ENCODE peak calls at places on chromosomes 1 and 21, in seven cellular contexts. One of them, this sample, is unnamed.
A peak's percentile ranks its signal among the peaks of the same experiment; 100 is the strongest.

GRCh38 chr1:243559575-243560172 is 290.4 kb downstream of the AKT3 start:
- DNase-seq in esophagus squamous epithelium: no peak
- DNase-seq in A549: peak; percentile 47
- DNase-seq in ovary: no peak
- DNase-seq in right lobe of liver: no peak
- DNase-seq in prostate gland: no peak
- DNase-seq in lower leg skin: no peak
- DNase-seq in this sample: no peak

GRCh38 chr1:117686907-117687306 is 81.1 kb downstream of the TENT5C start:
- DNase-seq in ovary: peak; percentile 68
- DNase-seq in right lobe of liver: no peak
- DNase-seq in lower leg skin: no peak
- DNase-seq in esophagus squamous epithelium: no peak
- DNase-seq in prostate gland: no peak
- DNase-seq in A549: peak; percentile 7
- DNase-seq in this sample: no peak

GRCh38 chr1:154837679-154838171 is 32.4 kb downstream of the KCNN3 start:
- DNase-seq in prostate gland: no peak
- DNase-seq in esophagus squamous epithelium: no peak
- DNase-seq in right lobe of liver: no peak
- DNase-seq in lower leg skin: no peak
- DNase-seq in ovary: peak; percentile 77
- DNase-seq in A549: no peak
- DNase-seq in this sample: no peak

GRCh38 chr1:205504311-205505075 is at the start of gene CDK18:
- DNase-seq in prostate gland: peak; percentile 86
- DNase-seq in ovary: peak; percentile 80
- DNase-seq in A549: no peak
- DNase-seq in lower leg skin: peak; percentile 52
- DNase-seq in right lobe of liver: peak; percentile 89
- DNase-seq in esophagus squamous epithelium: no peak
- DNase-seq in this sample: peak; percentile 80

GRCh38 chr1:6776389-6776788 is 8.9 kb upstream of the CAMTA1 start:
- DNase-seq in prostate gland: no peak
- DNase-seq in lower leg skin: no peak
- DNase-seq in right lobe of liver: no peak
- DNase-seq in ovary: no peak
- DNase-seq in esophagus squamous epithelium: no peak
- DNase-seq in A549: no peak
- DNase-seq in this sample: no peak

GRCh38 chr1:185719021-185719420 is 15.2 kb upstream of the HMCN1 start:
- DNase-seq in lower leg skin: peak; percentile 51
- DNase-seq in right lobe of liver: peak; percentile 83
- DNase-seq in prostate gland: no peak
- DNase-seq in ovary: no peak
- DNase-seq in esophagus squamous epithelium: no peak
- DNase-seq in A549: peak; percentile 62
- DNase-seq in this sample: peak; percentile 26

GRCh38 chr1:231971397-231972233 is 345.0 kb downstream of the DISC1 start:
- DNase-seq in prostate gland: no peak
- DNase-seq in right lobe of liver: no peak
- DNase-seq in ovary: no peak
- DNase-seq in lower leg skin: no peak
- DNase-seq in esophagus squamous epithelium: no peak
- DNase-seq in A549: no peak
- DNase-seq in this sample: no peak

GRCh38 chr1:26413031-26413430 is 2.4 kb downstream of the LIN28A start:
- DNase-seq in lower leg skin: no peak
- DNase-seq in esophagus squamous epithelium: no peak
- DNase-seq in prostate gland: no peak
- DNase-seq in A549: no peak
- DNase-seq in right lobe of liver: no peak
- DNase-seq in ovary: no peak
- DNase-seq in this sample: no peak

GRCh38 chr1:212692774-212693644 is 6.6 kb downstream of the BATF3 start:
- DNase-seq in esophagus squamous epithelium: no peak
- DNase-seq in ovary: no peak
- DNase-seq in right lobe of liver: no peak
- DNase-seq in lower leg skin: no peak
- DNase-seq in A549: no peak
- DNase-seq in prostate gland: no peak
- DNase-seq in this sample: no peak

GRCh38 chr1:76264642-76265041 is 190.1 kb downstream of the ST6GALNAC3 start:
- DNase-seq in right lobe of liver: no peak
- DNase-seq in A549: no peak
- DNase-seq in esophagus squamous epithelium: no peak
- DNase-seq in ovary: no peak
- DNase-seq in prostate gland: no peak
- DNase-seq in lower leg skin: no peak
- DNase-seq in this sample: no peak

GRCh38 chr21:17513214-17514123 is 626 bp downstream of the CXADR start:
- DNase-seq in esophagus squamous epithelium: no peak
- DNase-seq in prostate gland: peak; percentile 36
- DNase-seq in lower leg skin: no peak
- DNase-seq in right lobe of liver: peak; percentile 62
- DNase-seq in ovary: peak; percentile 10
- DNase-seq in A549: peak; percentile 21
- DNase-seq in this sample: peak; percentile 48

GRCh38 chr1:218521414-218522169 is 176.5 kb downstream of the TGFB2 start:
- DNase-seq in ovary: no peak
- DNase-seq in prostate gland: peak; percentile 19
- DNase-seq in right lobe of liver: peak; percentile 45
- DNase-seq in lower leg skin: peak; percentile 36
- DNase-seq in esophagus squamous epithelium: no peak
- DNase-seq in A549: peak; percentile 59
- DNase-seq in this sample: peak; percentile 75

GRCh38 chr1:21174230-21174629 is 2.5 kb downstream of the EIF4G3 start:
- DNase-seq in esophagus squamous epithelium: no peak
- DNase-seq in right lobe of liver: no peak
- DNase-seq in lower leg skin: no peak
- DNase-seq in prostate gland: no peak
- DNase-seq in ovary: no peak
- DNase-seq in A549: no peak
- DNase-seq in this sample: no peak

GRCh38 chr1:19979494-19979977 is at the start of gene PLA2G2A:
- DNase-seq in prostate gland: no peak
- DNase-seq in esophagus squamous epithelium: no peak
- DNase-seq in A549: no peak
- DNase-seq in lower leg skin: no peak
- DNase-seq in ovary: no peak
- DNase-seq in right lobe of liver: peak; percentile 56
- DNase-seq in this sample: peak; percentile 33

GRCh38 chr1:86429830-86430229 is 5.9 kb downstream of the CLCA2 start:
- DNase-seq in lower leg skin: peak; percentile 88
- DNase-seq in ovary: peak; percentile 48
- DNase-seq in right lobe of liver: no peak
- DNase-seq in A549: peak; percentile 46
- DNase-seq in esophagus squamous epithelium: no peak
- DNase-seq in prostate gland: peak; percentile 47
- DNase-seq in this sample: peak; percentile 25

GRCh38 chr1:48127735-48128685 is 94.5 kb upstream of the SLC5A9 start:
- DNase-seq in A549: no peak
- DNase-seq in right lobe of liver: no peak
- DNase-seq in ovary: no peak
- DNase-seq in lower leg skin: no peak
- DNase-seq in prostate gland: no peak
- DNase-seq in esophagus squamous epithelium: no peak
- DNase-seq in this sample: no peak

GRCh38 chr1:201329286-201329685 is 46.0 kb downstream of the PKP1 start:
- DNase-seq in ovary: no peak
- DNase-seq in A549: no peak
- DNase-seq in lower leg skin: no peak
- DNase-seq in right lobe of liver: no peak
- DNase-seq in prostate gland: no peak
- DNase-seq in esophagus squamous epithelium: no peak
- DNase-seq in this sample: no peak

GRCh38 chr1:9827558-9828185 is 3.9 kb upstream of the CLSTN1 start:
- DNase-seq in esophagus squamous epithelium: no peak
- DNase-seq in A549: no peak
- DNase-seq in ovary: no peak
- DNase-seq in lower leg skin: no peak
- DNase-seq in right lobe of liver: no peak
- DNase-seq in prostate gland: no peak
- DNase-seq in this sample: no peak

GRCh38 chr1:156663178-156663577 is 14.0 kb downstream of the NES start:
- DNase-seq in ovary: no peak
- DNase-seq in prostate gland: no peak
- DNase-seq in esophagus squamous epithelium: no peak
- DNase-seq in right lobe of liver: no peak
- DNase-seq in A549: no peak
- DNase-seq in lower leg skin: no peak
- DNase-seq in this sample: no peak

GRCh38 chr1:153937331-153937730 is 9.2 kb downstream of the DENND4B start:
- DNase-seq in lower leg skin: no peak
- DNase-seq in esophagus squamous epithelium: no peak
- DNase-seq in A549: no peak
- DNase-seq in right lobe of liver: no peak
- DNase-seq in ovary: no peak
- DNase-seq in prostate gland: no peak
- DNase-seq in this sample: no peak

DNA sequence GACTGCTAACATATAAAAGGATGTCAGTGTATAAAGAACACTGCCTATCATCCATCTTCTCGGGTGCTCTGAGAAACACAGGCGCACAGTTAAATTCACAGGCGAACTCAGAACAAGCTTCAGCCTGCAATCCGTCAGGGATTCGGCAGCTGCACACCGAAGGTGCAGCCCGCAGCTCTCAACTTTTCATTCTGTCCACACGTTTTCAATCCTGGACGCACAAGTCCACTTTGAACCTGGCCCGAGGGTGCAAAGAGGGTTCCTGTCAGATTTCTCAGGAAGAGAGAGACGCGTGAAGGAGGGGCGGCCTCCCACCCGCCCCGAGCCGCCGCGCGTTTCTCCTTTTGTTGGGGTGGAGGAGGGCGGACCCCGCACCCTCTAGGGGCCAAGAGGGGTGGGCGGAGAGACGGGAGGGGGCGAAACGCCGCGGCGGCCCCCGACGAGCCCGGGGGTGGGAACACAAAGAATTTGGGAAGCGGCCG is 724 bp downstream of the DOCK7 start:
- DNase-seq in esophagus squamous epithelium: no peak
- DNase-seq in A549: peak; percentile 40
- DNase-seq in prostate gland: peak; percentile 16
- DNase-seq in lower leg skin: peak; percentile 19
- DNase-seq in right lobe of liver: peak; percentile 56
- DNase-seq in ovary: peak; percentile 14
- DNase-seq in this sample: peak; percentile 55
- TF ChIP-seq POLR2A in esophagus squamous epithelium: no peak
- TF ChIP-seq POLR2A in A549: no peak
- TF ChIP-seq POLR2A in prostate gland: no peak
- TF ChIP-seq POLR2A in lower leg skin: no peak
- TF ChIP-seq POLR2A in right lobe of liver: no peak
- TF ChIP-seq POLR2A in ovary: no peak
- TF ChIP-seq POLR2A in this sample: no peak

GRCh38 chr1:18928406-18928805 is 26.1 kb upstream of the ALDH4A1 start:
- DNase-seq in ovary: no peak
- DNase-seq in right lobe of liver: no peak
- DNase-seq in esophagus squamous epithelium: no peak
- DNase-seq in prostate gland: no peak
- DNase-seq in A549: no peak
- DNase-seq in lower leg skin: no peak
- DNase-seq in this sample: no peak

GRCh38 chr1:18927082-18927653 is 24.8 kb upstream of the ALDH4A1 start:
- DNase-seq in prostate gland: no peak
- DNase-seq in lower leg skin: no peak
- DNase-seq in A549: no peak
- DNase-seq in right lobe of liver: no peak
- DNase-seq in ovary: no peak
- DNase-seq in esophagus squamous epithelium: no peak
- DNase-seq in this sample: no peak

GRCh38 chr1:18927654-18928272 is 25.4 kb upstream of the ALDH4A1 start:
- DNase-seq in lower leg skin: no peak
- DNase-seq in esophagus squamous epithelium: no peak
- DNase-seq in prostate gland: no peak
- DNase-seq in ovary: no peak
- DNase-seq in A549: no peak
- DNase-seq in right lobe of liver: no peak
- DNase-seq in this sample: no peak

GRCh38 chr1:18928985-18929384 is 26.6 kb upstream of the ALDH4A1 start:
- DNase-seq in ovary: no peak
- DNase-seq in A549: no peak
- DNase-seq in right lobe of liver: no peak
- DNase-seq in esophagus squamous epithelium: no peak
- DNase-seq in prostate gland: no peak
- DNase-seq in lower leg skin: no peak
- DNase-seq in this sample: no peak

GRCh38 chr1:18926315-18927081 is 24.1 kb upstream of the ALDH4A1 start:
- DNase-seq in ovary: no peak
- DNase-seq in right lobe of liver: no peak
- DNase-seq in A549: peak; percentile 73
- DNase-seq in esophagus squamous epithelium: peak; percentile 43
- DNase-seq in lower leg skin: peak; percentile 72
- DNase-seq in prostate gland: no peak
- DNase-seq in this sample: no peak
- H3K4me3 ChIP-seq in ovary: no peak overlapping the region
- H3K4me3 ChIP-seq in right lobe of liver: no peak overlapping the region
- H3K4me3 ChIP-seq in A549: no peak overlapping the region
- H3K4me3 ChIP-seq in esophagus squamous epithelium: no peak overlapping the region
- H3K4me3 ChIP-seq in lower leg skin: no peak overlapping the region
- H3K4me3 ChIP-seq in prostate gland: no peak overlapping the region
- H3K4me3 ChIP-seq in this sample: no peak overlapping the region

GRCh38 chr1:211133841-211134669 is at the start of gene KCNH1:
- DNase-seq in ovary: peak; percentile 40
- DNase-seq in lower leg skin: peak; percentile 19
- DNase-seq in A549: peak; percentile 86
- DNase-seq in right lobe of liver: peak; percentile 65
- DNase-seq in prostate gland: peak; percentile 52
- DNase-seq in esophagus squamous epithelium: no peak
- DNase-seq in this sample: peak; percentile 91
- TF ChIP-seq POLR2A in ovary: no peak
- TF ChIP-seq POLR2A in lower leg skin: no peak
- TF ChIP-seq POLR2A in A549: no peak
- TF ChIP-seq POLR2A in right lobe of liver: no peak
- TF ChIP-seq POLR2A in prostate gland: no peak
- TF ChIP-seq POLR2A in esophagus squamous epithelium: no peak
- TF ChIP-seq POLR2A in this sample: no peak

GRCh38 chr1:180235077-180235501 is 5.0 kb downstream of the LHX4 start:
- DNase-seq in A549: no peak
- DNase-seq in prostate gland: no peak
- DNase-seq in ovary: no peak
- DNase-seq in esophagus squamous epithelium: no peak
- DNase-seq in right lobe of liver: no peak
- DNase-seq in lower leg skin: no peak
- DNase-seq in this sample: no peak
- H3K4me3 ChIP-seq in A549: no peak overlapping the region
- H3K4me3 ChIP-seq in prostate gland: no peak overlapping the region
- H3K4me3 ChIP-seq in ovary: no peak overlapping the region
- H3K4me3 ChIP-seq in esophagus squamous epithelium: no peak overlapping the region
- H3K4me3 ChIP-seq in right lobe of liver: no peak overlapping the region
- H3K4me3 ChIP-seq in lower leg skin: no peak overlapping the region
- H3K4me3 ChIP-seq in this sample: no peak overlapping the region